ENCODE peak calls at places on chromosomes 4 and X, in six cellular contexts. B is IMR-90, G is tibial artery, U is cardiac muscle cell, D is right lobe of liver, C is body of pancreas. F is an unnamed sample.

GRCh38 chr4:183438458-183439113 is 5.8 kb upstream of the CDKN2AIP start:
- DNase-seq in U (no peak), D (no peak), B (peak; percentile 97), G (no peak), C (peak; percentile 53), F (no peak)

GRCh38 chr4:15702941-15703403 is at the start of gene BST1:
- DNase-seq in U (no peak), G (peak; percentile 82), D (peak; percentile 68), B (peak; percentile 50), C (peak; percentile 32), F (no peak)

GRCh38 chrX:14039344-14039743 is 9.7 kb upstream of the GEMIN8 start:
- DNase-seq in C (peak; percentile 52), G (no peak), B (peak; percentile 37), U (peak; percentile 56), D (peak; percentile 25), F (no peak)

GRCh38 chr4:153638999-153639398 is 45.1 kb upstream of the TLR2 start:
- DNase-seq in B (no peak), D (no peak), G (no peak), C (no peak), U (no peak), F (no peak)

GRCh38 chr4:38914859-38915258 is 47.3 kb downstream of the FAM114A1 start:
- DNase-seq in B (no peak), C (no peak), D (no peak), U (no peak), G (no peak), F (no peak)

GRCh38 chr4:41119867-41120295 is 94.5 kb downstream of the APBB2 start:
- DNase-seq in B (no peak), C (peak; percentile 22), G (no peak), D (no peak), U (no peak), F (no peak)

GRCh38 chrX:9710332-9710731 is 55.3 kb downstream of the GPR143 start:
- DNase-seq in G (no peak), B (no peak), C (no peak), U (no peak), D (no peak), F (no peak)

GRCh38 chrX:46611658-46612362 is 38.2 kb downstream of the CHST7 start:
- DNase-seq in G (no peak), C (no peak), B (no peak), U (no peak), D (no peak), F (no peak)

GRCh38 chrX:151771726-151772125 is 37.2 kb downstream of the CNGA2 start:
- DNase-seq in G (no peak), B (no peak), D (no peak), C (no peak), U (no peak), F (no peak)

GRCh38 chr4:176142253-176142652 is 53.1 kb downstream of the SPATA4 start:
- DNase-seq in C (no peak), B (no peak), D (no peak), G (no peak), U (no peak), F (no peak)

GRCh38 chrX:153646620-153647373 is at the start of gene DUSP9:
- DNase-seq in U (peak; percentile 69), B (no peak), G (peak; percentile 28), C (peak; percentile 26), D (peak; percentile 32), F (no peak)

GRCh38 chrX:154599531-154599930 is 14.6 kb downstream of the CTAG1A start:
- DNase-seq in D (no peak), G (no peak), U (no peak), B (no peak), C (no peak), F (no peak)

GRCh38 chrX:46796574-46797191 is 37.8 kb upstream of the SLC9A7 start:
- DNase-seq in U (peak; percentile 73), G (peak; percentile 75), B (peak; percentile 64), C (peak; percentile 79), D (peak; percentile 73), F (peak; percentile 19)

GRCh38 chrX:120309873-120310730 is 1.2 kb downstream of the TMEM255A start:
- DNase-seq in C (no peak), D (no peak), B (no peak), U (peak; percentile 23), G (no peak), F (no peak)

GRCh38 chr4:102180080-102180479 is 165.2 kb downstream of the SLC39A8 start:
- DNase-seq in B (no peak), D (no peak), C (no peak), G (no peak), U (no peak), F (no peak)

GRCh38 chr4:47816748-47817147 is 21.1 kb downstream of the CORIN start:
- DNase-seq in B (no peak), D (no peak), C (no peak), G (no peak), U (no peak), F (no peak)

GRCh38 chr4:61511716-61512488 is 311.8 kb downstream of the ADGRL3 start:
- DNase-seq in D (no peak), C (no peak), U (no peak), G (no peak), B (peak; percentile 73), F (no peak)

GRCh38 chr4:185833055-185833598 is 21.1 kb upstream of the SORBS2 start:
- DNase-seq in G (no peak), C (peak; percentile 55), B (peak; percentile 21), D (no peak), U (no peak), F (no peak)

GRCh38 chr4:22906046-22906445 is 213.3 kb downstream of the GBA3 start:
- DNase-seq in G (no peak), B (no peak), U (peak; percentile 7), C (no peak), D (no peak), F (no peak)

GRCh38 chr4:39544580-39545315 is 17.5 kb upstream of the UGDH start:
- DNase-seq in D (no peak), C (no peak), U (no peak), B (peak; percentile 67), G (no peak), F (no peak)

GRCh38 chr4:185682236-185682635 is 129.8 kb downstream of the SORBS2 start:
- DNase-seq in U (no peak), B (peak; percentile 12), C (no peak), D (no peak), G (no peak), F (no peak)

GRCh38 chr4:182927505-182927904 is 10.3 kb upstream of the DCTD start:
- DNase-seq in G (no peak), B (no peak), U (no peak), D (no peak), C (no peak), F (no peak)

GRCh38 chr4:86961103-86961502 is 26.3 kb downstream of the AFF1 start:
- DNase-seq in D (no peak), C (no peak), G (no peak), U (no peak), B (no peak), F (no peak)
- H3K4me1 ChIP-seq in D (no peaks in the 10 kb centered on the region), C (peaks cover 61% of the 10 kb centered on the region), G (peaks cover 20% of the 10 kb centered on the region), U (peaks cover 52% of the 10 kb centered on the region), B (peaks cover 22% of the 10 kb centered on the region), F (peaks cover 34% of the 10 kb centered on the region)

GRCh38 chrX:15849555-15849954 is 5.1 kb downstream of the AP1S2 start:
- DNase-seq in B (no peak), U (peak; percentile 45), D (no peak), G (no peak), C (no peak), F (no peak)
- TF ChIP-seq CTCF in B (peak; percentile 41), U (peak; percentile 34), D (no peak), G (peak; percentile 4), C (no peak), F (no peak)

DNA sequence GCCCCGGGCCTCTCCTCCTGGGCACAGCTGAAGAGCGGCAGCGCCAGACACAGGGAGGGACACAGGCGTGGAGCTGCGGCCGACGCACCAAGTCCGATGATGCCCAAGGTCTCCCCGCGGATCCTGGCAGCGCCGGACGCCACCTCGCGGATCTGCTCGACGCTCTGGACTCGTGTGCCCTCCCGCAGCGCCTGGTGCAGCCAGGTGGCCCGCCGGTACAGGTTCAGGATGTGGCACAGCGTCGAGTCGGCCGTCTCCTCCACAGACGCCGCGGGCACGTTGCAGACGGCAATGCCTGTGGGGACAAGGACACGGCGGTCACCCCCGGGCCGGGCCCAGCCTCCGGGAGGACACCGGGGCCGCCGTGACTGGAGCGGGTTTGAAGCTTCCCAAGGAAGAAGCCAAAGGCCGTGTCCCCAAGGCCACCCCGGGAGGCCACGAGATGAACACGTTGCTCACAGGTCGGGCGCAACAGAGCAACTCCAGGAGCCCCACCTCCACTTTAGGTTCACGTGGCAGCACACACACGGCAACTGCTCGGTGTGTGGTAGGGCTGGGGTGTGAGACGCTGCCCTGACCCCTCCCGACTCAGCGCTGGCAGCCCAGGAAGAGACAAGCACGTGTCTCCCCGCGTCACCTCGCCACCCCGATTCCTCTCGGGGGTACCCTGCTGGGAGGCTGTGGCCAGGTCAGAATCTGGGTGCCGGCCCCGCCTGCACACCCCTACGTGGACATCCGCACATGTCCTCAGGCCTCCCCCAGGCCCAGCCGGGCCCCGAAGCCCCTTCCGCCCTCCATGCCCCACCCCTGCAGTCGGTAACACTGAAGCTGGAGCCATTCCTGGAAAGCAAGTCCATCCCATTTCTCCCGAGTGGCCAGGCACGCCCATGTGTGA is 23.4 kb downstream of the CTBP1 start:
- DNase-seq in G (no peak), B (no peak), U (no peak), D (no peak), C (no peak), F (no peak)
- H3K36me3 ChIP-seq in G (peaks cover 100% of the 10 kb centered on the region), B (peaks cover 90% of the 10 kb centered on the region), U (peaks cover 40% of the 10 kb centered on the region), D (peaks cover 23% of the 10 kb centered on the region), C (peaks cover 21% of the 10 kb centered on the region), F (peaks cover 52% of the 10 kb centered on the region)

GRCh38 chrX:40099046-40099968 is 1.5 kb upstream of the BCOR start:
- DNase-seq in U (peak; percentile 71), C (peak; percentile 55), D (peak; percentile 48), B (no peak), G (peak; percentile 77), F (no peak)

GRCh38 chrX:40102393-40103381 is 4.9 kb upstream of the BCOR start:
- DNase-seq in D (no peak), U (peak; percentile 61), B (no peak), G (no peak), C (no peak), F (no peak)

GRCh38 chrX:40100141-40100536 is 2.4 kb upstream of the BCOR start:
- DNase-seq in B (no peak), D (peak; percentile 46), U (no peak), G (peak; percentile 68), C (no peak), F (no peak)

GRCh38 chrX:40101430-40101802 is 3.7 kb upstream of the BCOR start:
- DNase-seq in D (no peak), G (no peak), B (no peak), U (no peak), C (no peak), F (no peak)

DNA sequence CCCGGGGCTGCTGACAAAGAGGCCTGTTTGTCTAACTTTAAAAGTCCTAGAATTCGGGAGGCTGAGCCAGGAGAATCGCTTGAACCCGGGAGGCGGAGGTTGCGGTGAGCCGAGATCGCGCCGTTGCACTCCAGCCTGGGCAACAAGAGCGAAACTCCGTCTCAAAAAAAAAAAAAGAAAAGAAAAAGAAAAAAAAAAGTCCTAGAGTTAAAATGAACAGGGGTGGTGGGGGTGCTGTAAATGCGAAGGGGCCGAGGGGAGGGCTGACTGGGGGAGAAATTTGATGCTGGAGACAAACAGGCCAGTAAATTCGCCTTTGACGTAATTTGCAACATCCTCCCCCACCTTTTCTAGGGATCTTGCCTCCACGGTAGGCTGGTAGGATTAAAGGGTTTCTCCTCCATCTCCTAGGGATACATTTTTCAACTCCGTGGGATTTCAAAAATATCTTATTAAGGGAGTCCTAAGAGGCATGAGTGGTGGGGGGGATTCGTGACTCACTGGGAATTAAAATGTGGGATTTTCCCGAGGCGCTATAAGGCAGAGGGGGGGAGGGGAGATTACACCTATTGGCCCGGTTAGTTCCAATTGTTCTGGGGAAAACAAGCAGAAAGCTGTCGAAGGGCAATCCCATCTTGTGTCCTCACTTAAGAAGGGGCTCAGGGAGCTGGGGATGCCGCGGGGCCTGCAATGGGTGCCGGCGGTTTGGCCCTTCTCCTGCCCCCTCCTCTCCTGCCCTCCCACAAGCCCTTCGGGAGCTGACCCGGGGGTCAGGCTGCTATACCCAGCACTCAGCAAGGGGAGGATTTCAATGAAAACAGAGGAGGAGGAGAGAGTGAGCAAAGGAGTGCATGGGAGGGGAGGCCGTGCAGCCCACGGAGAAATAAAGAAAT is 3.0 kb upstream of the BCOR start:
- DNase-seq in C (no peak), B (no peak), U (no peak), G (no peak), D (no peak), F (no peak)
- H3K4me1 ChIP-seq in C (peaks cover 28% of the 10 kb centered on the region), B (no peaks in the 10 kb centered on the region), U (peaks cover 47% of the 10 kb centered on the region), G (no peaks in the 10 kb centered on the region), D (no peaks in the 10 kb centered on the region), F (peaks cover 4% of the 10 kb centered on the region)